ENCODE peak calls at places on chromosomes 5 and 9, in nine cellular contexts. G is trophoblast cell; S is CD8-positive, alpha-beta memory T cell; Y is IMR-90; L is pancreas; M is right lobe of liver; I is OCI-LY7; H is lung; T is body of pancreas. F is an unnamed sample. For H3K36me3, the result is how much of the 10 kb centered on the place peaks cover.

GRCh38 chr5:30908356-30908755 is 285.1 kb upstream of the CDH6 start:
- DNase-seq in G (no peak), S (no peak), Y (no peak), L (no peak), M (no peak), I (no peak), H (no peak), T (no peak), F (no peak)

GRCh38 chr9:80951675-80952074 is 737.7 kb downstream of the TLE1 start:
- DNase-seq in G (no peak), S (no peak), Y (peak), L (no peak), M (no peak), I (no peak), H (no peak), T (no peak), F (no peak)

GRCh38 chr9:84898188-84898587 is 228.7 kb downstream of the NTRK2 start:
- DNase-seq in G (no peak), S (no peak), Y (no peak), L (no peak), M (no peak), I (no peak), H (no peak), T (no peak), F (no peak)

GRCh38 chr9:137438591-137439157 is 2.5 kb downstream of the ENTPD8 start:
- DNase-seq in G (no peak), S (no peak), Y (no peak), L (peak), M (peak), I (no peak), H (no peak), T (no peak), F (no peak)

GRCh38 chr5:1641041-1641440 is 117.3 kb upstream of the LPCAT1 start:
- DNase-seq in G (no peak), S (no peak), Y (no peak), L (peak), M (no peak), I (no peak), H (no peak), T (no peak), F (no peak)

GRCh38 chr5:156774273-156774672 is 75.8 kb upstream of the PPP1R2B start:
- DNase-seq in G (no peak), S (no peak), Y (no peak), L (no peak), M (no peak), I (no peak), H (no peak), T (no peak), F (no peak)

GRCh38 chr5:151733727-151734408 is 24.6 kb downstream of the ATOX1 start:
- DNase-seq in G (no peak), S (no peak), Y (peak), L (no peak), M (no peak), I (no peak), H (no peak), T (no peak), F (no peak)

GRCh38 chr9:38164659-38165221 is 95.7 kb upstream of the SHB start:
- DNase-seq in G (no peak), S (no peak), Y (no peak), L (no peak), M (no peak), I (no peak), H (no peak), T (no peak), F (no peak)

GRCh38 chr5:109838157-109838556 is 148.4 kb downstream of the MAN2A1 start:
- DNase-seq in G (no peak), S (no peak), Y (no peak), L (no peak), M (no peak), I (no peak), H (no peak), T (no peak), F (no peak)

GRCh38 chr5:156380846-156381245 is 53.9 kb downstream of the SGCD start:
- DNase-seq in G (peak), S (no peak), Y (peak), L (no peak), M (no peak), I (no peak), H (no peak), T (no peak), F (no peak)

GRCh38 chr5:180494510-180495181 is 467 bp downstream of the CNOT6 start:
- DNase-seq in G (peak), S (no peak), Y (no peak), L (peak), M (peak), I (peak), H (peak), T (peak), F (peak)

GRCh38 chr9:101443358-101443757 is 7.8 kb upstream of the ALDOB start:
- DNase-seq in G (no peak), S (no peak), Y (no peak), L (peak), M (peak), I (no peak), H (no peak), T (peak), F (peak)

GRCh38 chr5:8057764-8058163 is 188.8 kb downstream of the MTRR start:
- DNase-seq in G (no peak), S (no peak), Y (peak), L (no peak), M (no peak), I (no peak), H (no peak), T (no peak), F (no peak)

GRCh38 chr5:94969174-94969573 is 315.7 kb downstream of the MCTP1 start:
- DNase-seq in G (no peak), S (no peak), Y (peak), L (no peak), M (no peak), I (peak), H (no peak), T (no peak), F (no peak)

GRCh38 chr5:170625221-170626165 is 121.7 kb downstream of the KCNIP1 start:
- DNase-seq in G (no peak), S (no peak), Y (no peak), L (no peak), M (no peak), I (no peak), H (no peak), T (no peak), F (no peak)

GRCh38 chr5:173281910-173282309 is 46.3 kb downstream of the STC2 start:
- DNase-seq in G (no peak), S (no peak), Y (peak), L (no peak), M (no peak), I (peak), H (no peak), T (no peak), F (no peak)

GRCh38 chr5:82748688-82749091 is 328.5 kb downstream of the TMEM167A start:
- DNase-seq in G (no peak), S (no peak), Y (no peak), L (no peak), M (no peak), I (no peak), H (no peak), T (no peak), F (no peak)

GRCh38 chr9:119117409-119117808 is 251.8 kb downstream of the BRINP1 start:
- DNase-seq in G (no peak), S (no peak), Y (no peak), L (no peak), M (no peak), I (no peak), H (no peak), T (no peak), F (no peak)

GRCh38 chr5:57338068-57338848 is 144.4 kb downstream of the ACTBL2 start:
- DNase-seq in G (no peak), S (no peak), Y (no peak), L (no peak), M (no peak), I (peak), H (no peak), T (peak), F (no peak)

GRCh38 chr5:157108961-157109360 is at the start of gene HAVCR2:
- DNase-seq in G (peak), S (peak), Y (no peak), L (no peak), M (peak), I (peak), H (no peak), T (no peak), F (peak)

GRCh38 chr9:22124263-22125011 is 115.3 kb upstream of the CDKN2B start:
- DNase-seq in G (no peak), S (no peak), Y (peak), L (no peak), M (no peak), I (no peak), H (no peak), T (peak), F (peak)

GRCh38 chr9:85172001-85172978 is 502.8 kb downstream of the NTRK2 start:
- DNase-seq in G (no peak), S (no peak), Y (no peak), L (no peak), M (no peak), I (no peak), H (no peak), T (no peak), F (no peak)

GRCh38 chr5:82174128-82174918 is 103.8 kb downstream of the RPS23 start:
- DNase-seq in G (peak), S (peak), Y (peak), L (peak), M (peak), I (peak), H (peak), T (peak), F (peak)

GRCh38 chr9:138098116-138098907 is 220.7 kb downstream of the CACNA1B start:
- DNase-seq in G (no peak), S (no peak), Y (no peak), L (peak), M (peak), I (no peak), H (no peak), T (peak), F (no peak)

GRCh38 chr9:69104830-69105527 is 69.1 kb upstream of the TJP2 start:
- DNase-seq in G (peak), S (no peak), Y (no peak), L (peak), M (peak), I (no peak), H (peak), T (peak), F (peak)

GRCh38 chr5:56534102-56534501 is 281.2 kb upstream of the MAP3K1 start:
- DNase-seq in G (peak), S (no peak), Y (no peak), L (no peak), M (no peak), I (no peak), H (no peak), T (peak), F (no peak)

GRCh38 chr9:87518702-87519335 is 21.2 kb downstream of the DAPK1 start:
- DNase-seq in G (no peak), S (no peak), Y (no peak), L (no peak), M (no peak), I (no peak), H (peak), T (peak), F (peak)

GRCh38 chr5:68845121-68845520 is 248.7 kb upstream of the SLC30A5 start:
- DNase-seq in G (no peak), S (no peak), Y (no peak), L (no peak), M (no peak), I (no peak), H (no peak), T (no peak), F (no peak)

GRCh38 chr9:109035684-109036423 is 22.6 kb upstream of the CTNNAL1 start:
- DNase-seq in G (peak), S (no peak), Y (peak), L (no peak), M (peak), I (no peak), H (peak), T (peak), F (no peak)

GRCh38 chr9:127347831-127348699 is 48.9 kb upstream of the SLC2A8 start:
- DNase-seq in G (peak), S (no peak), Y (peak), L (no peak), M (no peak), I (peak), H (no peak), T (peak), F (no peak)

GRCh38 chr5:180370861-180371641 is 17.9 kb upstream of the GFPT2 start:
- DNase-seq in G (no peak), S (no peak), Y (no peak), L (no peak), M (no peak), I (no peak), H (no peak), T (no peak), F (no peak)

GRCh38 chr5:122751293-122751753 is 23.6 kb upstream of the SNX2 start:
- DNase-seq in G (peak), S (no peak), Y (peak), L (no peak), M (no peak), I (no peak), H (no peak), T (no peak), F (no peak)

GRCh38 chr5:14330729-14331128 is 187.6 kb downstream of the TRIO start:
- DNase-seq in G (no peak), S (no peak), Y (no peak), L (no peak), M (no peak), I (no peak), H (no peak), T (no peak), F (no peak)

GRCh38 chr9:21848615-21849014 is 46.2 kb downstream of the MTAP start:
- DNase-seq in G (no peak), S (no peak), Y (no peak), L (no peak), M (no peak), I (no peak), H (no peak), T (no peak), F (no peak)

GRCh38 chr9:120936764-120937122 is 10.1 kb upstream of the TRAF1 start:
- DNase-seq in G (no peak), S (no peak), Y (no peak), L (no peak), M (no peak), I (no peak), H (no peak), T (no peak), F (no peak)

GRCh38 chr5:93592866-93593265 is 9.8 kb downstream of the NR2F1 start:
- DNase-seq in G (no peak), S (no peak), Y (no peak), L (no peak), M (no peak), I (no peak), H (no peak), T (no peak), F (no peak)

GRCh38 chr5:93589348-93589662 is 6.3 kb downstream of the NR2F1 start:
- DNase-seq in G (no peak), S (no peak), Y (no peak), L (no peak), M (no peak), I (no peak), H (no peak), T (no peak), F (no peak)

GRCh38 chr5:93590511-93590910 is 7.5 kb downstream of the NR2F1 start:
- DNase-seq in G (no peak), S (no peak), Y (no peak), L (no peak), M (no peak), I (no peak), H (no peak), T (no peak), F (no peak)

GRCh38 chr5:93589812-93590215 is 6.8 kb downstream of the NR2F1 start:
- DNase-seq in G (no peak), S (no peak), Y (no peak), L (no peak), M (no peak), I (no peak), H (no peak), T (no peak), F (no peak)

GRCh38 chr5:93591323-93591945 is 8.4 kb downstream of the NR2F1 start:
- DNase-seq in G (no peak), S (no peak), Y (no peak), L (no peak), M (no peak), I (no peak), H (no peak), T (no peak), F (no peak)
- H3K36me3 ChIP-seq in G (under half), S (under half), Y (half or more), L (under half), M (under half), I (under half), H (under half), T (under half), F (under half)

GRCh38 chr9:98217255-98217654 is 24.8 kb upstream of the CORO2A start:
- DNase-seq in G (no peak), S (no peak), Y (no peak), L (no peak), M (peak), I (no peak), H (no peak), T (no peak), F (no peak)

GRCh38 chr9:98214811-98215210 is 22.4 kb upstream of the CORO2A start:
- DNase-seq in G (no peak), S (no peak), Y (no peak), L (no peak), M (peak), I (no peak), H (no peak), T (no peak), F (no peak)

GRCh38 chr9:98216391-98216790 is 24.0 kb upstream of the CORO2A start:
- DNase-seq in G (no peak), S (no peak), Y (no peak), L (no peak), M (no peak), I (no peak), H (no peak), T (no peak), F (no peak)

GRCh38 chr9:98215266-98215665 is 22.8 kb upstream of the CORO2A start:
- DNase-seq in G (no peak), S (no peak), Y (peak), L (no peak), M (no peak), I (no peak), H (no peak), T (no peak), F (no peak)

DNA sequence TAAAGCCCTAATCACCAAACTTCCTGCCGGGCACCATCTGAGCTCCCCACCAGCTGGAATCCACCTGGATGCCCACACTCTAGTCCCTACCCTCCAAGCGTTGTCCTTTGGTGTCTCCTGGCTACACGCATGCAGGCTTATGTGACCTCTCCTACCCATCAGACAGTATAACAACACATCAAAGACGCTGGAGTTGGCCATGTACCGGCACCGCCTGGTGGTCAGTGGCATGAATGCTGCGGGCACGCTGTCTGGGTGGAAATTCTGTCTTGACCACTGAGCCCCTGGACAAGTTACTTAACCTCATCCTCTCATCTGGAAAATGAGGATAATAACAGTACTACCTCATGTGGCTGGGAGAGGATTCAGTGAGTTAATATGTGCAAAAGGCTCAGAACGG is 23.4 kb upstream of the CORO2A start:
- DNase-seq in G (no peak), S (no peak), Y (no peak), L (no peak), M (no peak), I (peak), H (no peak), T (no peak), F (no peak)
- H3K36me3 ChIP-seq in G (under half), S (under half), Y (under half), L (under half), M (under half), I (under half), H (under half), T (under half), F (under half)

GRCh38 chr9:90903731-90904422 is 102.3 kb downstream of the SYK start:
- DNase-seq in G (no peak), S (no peak), Y (no peak), L (no peak), M (no peak), I (no peak), H (no peak), T (no peak), F (no peak)
- H3K36me3 ChIP-seq in G (under half), S (under half), Y (under half), L (under half), M (under half), I (under half), H (under half), T (under half), F (under half)

GRCh38 chr5:149839761-149840160 is 104.8 kb downstream of the PDE6A start:
- DNase-seq in G (no peak), S (no peak), Y (peak), L (no peak), M (no peak), I (no peak), H (no peak), T (no peak), F (no peak)
- H3K36me3 ChIP-seq in G (under half), S (under half), Y (under half), L (under half), M (under half), I (under half), H (under half), T (under half), F (under half)

GRCh38 chr9:89633920-89634319 is 29.1 kb downstream of the GADD45G start:
- DNase-seq in G (no peak), S (no peak), Y (no peak), L (peak), M (no peak), I (no peak), H (no peak), T (no peak), F (no peak)
- H3K36me3 ChIP-seq in G (under half), S (under half), Y (under half), L (under half), M (under half), I (under half), H (under half), T (under half), F (under half)

GRCh38 chr9:36877239-36877638 is 156.8 kb downstream of the PAX5 start:
- DNase-seq in G (no peak), S (no peak), Y (no peak), L (peak), M (peak), I (peak), H (no peak), T (no peak), F (no peak)
- H3K36me3 ChIP-seq in G (under half), S (under half), Y (under half), L (under half), M (under half), I (half or more), H (under half), T (under half), F (under half)

GRCh38 chr5:135340568-135340967 is 58.5 kb downstream of the MACROH2A1 start:
- DNase-seq in G (no peak), S (no peak), Y (no peak), L (no peak), M (no peak), I (no peak), H (no peak), T (no peak), F (no peak)
- H3K36me3 ChIP-seq in G (half or more), S (half or more), Y (half or more), L (half or more), M (half or more), I (half or more), H (under half), T (under half), F (under half)